ENCODE peak calls at places on chromosomes 12 and 14, in seven cellular contexts. G, L, R, E, P, S and M are unnamed samples.

GRCh38 chr12:65741662-65742480 is 82.4 kb upstream of the HMGA2 start:
- DNase-seq in G (no peak), E (no peak), L (peak), S (no peak), R (no peak), P (no peak), M (peak)

GRCh38 chr12:90741611-90742010 is 213.4 kb downstream of the CCER1 start:
- DNase-seq in P (no peak), R (no peak), E (no peak), L (no peak), G (no peak), S (no peak), M (no peak)

GRCh38 chr12:91127751-91128150 is 16.5 kb upstream of the LUM start:
- DNase-seq in G (no peak), S (no peak), L (no peak), R (no peak), P (no peak), E (peak), M (no peak)

GRCh38 chr12:64968989-64969819 is 144.8 kb downstream of the TBC1D30 start:
- DNase-seq in E (no peak), P (peak), R (no peak), L (peak), S (no peak), G (no peak), M (no peak)

GRCh38 chr12:13198921-13199320 is 2.4 kb downstream of the EMP1 start:
- DNase-seq in G (no peak), P (no peak), S (no peak), E (no peak), R (no peak), L (peak), M (no peak)

GRCh38 chr12:122659579-122659978 is 43.6 kb downstream of the HCAR2 start:
- DNase-seq in L (peak), G (no peak), R (no peak), E (no peak), S (no peak), P (no peak), M (no peak)

GRCh38 chr14:36955376-36955775 is 217.0 kb downstream of the SLC25A21 start:
- DNase-seq in E (no peak), L (no peak), G (no peak), S (no peak), R (no peak), P (no peak), M (no peak)

GRCh38 chr12:132071001-132071810 is 72.9 kb downstream of the DDX51 start:
- DNase-seq in E (no peak), P (no peak), G (no peak), S (no peak), L (no peak), R (no peak), M (no peak)

GRCh38 chr12:108004368-108004767 is 124.7 kb upstream of the WSCD2 start:
- DNase-seq in P (no peak), L (no peak), E (no peak), S (no peak), G (no peak), R (no peak), M (no peak)

GRCh38 chr14:100348779-100349708 is 25.9 kb downstream of the SLC25A47 start:
- DNase-seq in L (no peak), E (no peak), P (no peak), R (no peak), S (no peak), G (no peak), M (no peak)

GRCh38 chr14:98906123-98906995 is 365.6 kb downstream of the BCL11B start:
- DNase-seq in L (peak), R (no peak), G (no peak), S (no peak), P (peak), E (peak), M (no peak)

GRCh38 chr14:103523583-103523969 is 946 bp upstream of the CKB start:
- DNase-seq in L (no peak), G (no peak), P (no peak), E (no peak), S (no peak), R (no peak), M (no peak)

GRCh38 chr12:121823101-121823726 is 19.4 kb downstream of the SETD1B start:
- DNase-seq in G (no peak), L (no peak), P (no peak), S (no peak), R (no peak), E (no peak), M (no peak)

GRCh38 chr12:106157802-106158201 is 19.0 kb upstream of the NUAK1 start:
- DNase-seq in L (no peak), E (no peak), S (no peak), P (no peak), R (no peak), G (no peak), M (no peak)
- H3K27ac ChIP-seq in L (no peak), E (no peak), S (no peak), P (no peak), R (no peak), G (no peak), M (no peak)

DNA sequence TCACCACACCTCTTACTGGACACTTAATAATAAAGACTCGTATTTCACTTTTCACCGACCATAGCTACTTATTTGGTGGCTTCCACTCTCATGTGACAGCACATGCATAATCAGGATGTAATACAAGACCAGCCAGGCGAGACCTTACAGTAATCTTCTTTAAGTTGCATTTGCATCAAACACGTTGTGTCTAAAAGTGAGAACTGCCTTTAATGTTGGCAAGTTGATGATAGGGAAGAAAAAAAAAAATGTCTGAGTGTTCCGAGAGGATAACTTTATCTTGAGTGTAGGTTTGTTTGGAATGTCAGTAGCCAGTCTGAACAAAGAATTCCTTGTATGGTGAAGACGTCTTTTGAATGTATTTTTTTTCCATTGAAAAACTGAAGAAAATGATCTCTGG is 440.4 kb downstream of the ADAMTS20 start:
- DNase-seq in S (no peak), G (no peak), P (no peak), E (no peak), R (no peak), L (no peak), M (no peak)
- H3K27ac ChIP-seq in S (no peak), G (no peak), P (no peak), E (no peak), R (no peak), L (no peak), M (no peak)

GRCh38 chr14:21924479-21924878 is 250.9 kb upstream of the OR4E1 start:
- DNase-seq in E (no peak), L (no peak), P (no peak), G (no peak), S (no peak), R (peak), M (no peak)
- H3K27ac ChIP-seq in E (no peak), L (no peak), P (no peak), G (no peak), S (no peak), R (no peak), M (no peak)

GRCh38 chr14:61417890-61418455 is 96.6 kb downstream of the PRKCH start:
- DNase-seq in S (no peak), R (no peak), G (no peak), P (no peak), E (no peak), L (no peak), M (no peak)

GRCh38 chr14:61418749-61419148 is 97.4 kb downstream of the PRKCH start:
- DNase-seq in G (no peak), E (no peak), S (no peak), L (no peak), R (no peak), P (no peak), M (no peak)

GRCh38 chr14:61420326-61420725 is 98.9 kb downstream of the PRKCH start:
- DNase-seq in R (no peak), S (no peak), E (no peak), G (peak), P (peak), L (no peak), M (no peak)

GRCh38 chr14:61417141-61417540 is 95.8 kb downstream of the PRKCH start:
- DNase-seq in S (no peak), P (no peak), R (no peak), E (no peak), G (no peak), L (no peak), M (no peak)

GRCh38 chr14:61419201-61419600 is 97.8 kb downstream of the PRKCH start:
- DNase-seq in S (no peak), L (no peak), E (no peak), P (no peak), R (no peak), G (no peak), M (no peak)
- H3K27ac ChIP-seq in S (no peak), L (no peak), E (no peak), P (no peak), R (no peak), G (no peak), M (no peak)

DNA sequence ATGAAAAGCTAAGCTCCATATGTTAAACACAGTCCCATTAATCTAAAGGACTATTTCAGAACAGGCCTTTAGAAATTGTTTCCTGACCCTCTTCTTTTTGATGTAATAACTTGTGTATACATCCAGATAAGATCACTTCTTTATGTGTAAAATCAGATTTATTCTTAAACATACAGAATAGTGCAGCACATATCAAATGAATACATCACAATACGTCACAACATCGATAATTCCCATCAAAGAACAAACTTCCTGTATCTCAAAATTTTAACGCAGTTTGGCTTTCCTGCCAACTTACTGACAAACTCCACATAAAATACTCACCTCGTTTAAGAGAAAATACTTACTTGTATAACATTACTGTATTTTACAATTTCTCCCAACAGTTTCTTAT is 108.7 kb downstream of the ITPR2 start:
- DNase-seq in G (no peak), S (no peak), L (no peak), E (no peak), R (no peak), P (no peak), M (no peak)
- H3K27ac ChIP-seq in G (no peak), S (no peak), L (no peak), E (no peak), R (no peak), P (no peak), M (no peak)